ENCODE peak calls at places on chromosomes 7 and 10, in five cellular contexts. U, V, N, Q and M are unnamed samples.

GRCh38 chr7:24283900-24284698 is at the start of gene NPY:
- DNase-seq in U (no peak), N (no peak), Q (peak), V (no peak), M (no peak)

GRCh38 chr10:42755591-42756093 is 27.0 kb upstream of the BMS1 start:
- DNase-seq in V (no peak), Q (no peak), U (no peak), N (no peak), M (no peak)

GRCh38 chr10:97024181-97025073 is 161.3 kb downstream of the SLIT1 start:
- DNase-seq in N (no peak), U (no peak), Q (peak), V (no peak), M (peak)

GRCh38 chr10:119849031-119849789 is 23.4 kb downstream of the MCMBP start:
- DNase-seq in N (no peak), Q (no peak), U (no peak), V (no peak), M (peak)

GRCh38 chr10:127198307-127198706 is 1.9 kb upstream of the INSYN2A start:
- DNase-seq in U (no peak), Q (no peak), V (no peak), N (no peak), M (peak)

GRCh38 chr10:63120554-63120953 is 12.6 kb upstream of the NRBF2 start:
- DNase-seq in N (no peak), V (peak), U (no peak), Q (no peak), M (no peak)

GRCh38 chr7:129599174-129599573 is 12.3 kb upstream of the NRF1 start:
- DNase-seq in Q (no peak), U (no peak), N (no peak), V (no peak), M (no peak)

GRCh38 chr10:21488954-21489446 is 36.5 kb downstream of the SKIDA1 start:
- DNase-seq in Q (no peak), U (no peak), N (no peak), V (no peak), M (no peak)

GRCh38 chr7:33142585-33142984 is 13.2 kb downstream of the BBS9 start:
- DNase-seq in U (no peak), Q (no peak), N (no peak), V (no peak), M (no peak)